ENCODE peak calls at places on chromosomes 6 and 20, in ten cellular contexts. One of them, this sample, is unnamed.

GRCh38 chr6:40477246-40478126 is 109.7 kb downstream of the LRFN2 start:
- DNase-seq in A549: no peak
- DNase-seq in stomach: no peak
- DNase-seq in sigmoid colon: no peak
- DNase-seq in transverse colon: peak; percentile 15
- DNase-seq in HepG2: no peak
- DNase-seq in H1: no peak
- DNase-seq in tibial nerve: no peak
- DNase-seq in ovary: no peak
- DNase-seq in GM12878: no peak
- DNase-seq in this sample: no peak

GRCh38 chr20:53712212-53712977 is 118.8 kb upstream of the ZNF217 start:
- DNase-seq in A549: no peak
- DNase-seq in stomach: no peak
- DNase-seq in sigmoid colon: no peak
- DNase-seq in transverse colon: no peak
- DNase-seq in HepG2: peak; percentile 31
- DNase-seq in H1: peak; percentile 57
- DNase-seq in tibial nerve: no peak
- DNase-seq in ovary: no peak
- DNase-seq in GM12878: no peak
- DNase-seq in this sample: no peak

GRCh38 chr6:152508477-152508876 is 128.7 kb downstream of the SYNE1 start:
- DNase-seq in A549: no peak
- DNase-seq in stomach: no peak
- DNase-seq in sigmoid colon: no peak
- DNase-seq in transverse colon: no peak
- DNase-seq in HepG2: no peak
- DNase-seq in H1: no peak
- DNase-seq in tibial nerve: no peak
- DNase-seq in ovary: no peak
- DNase-seq in GM12878: no peak
- DNase-seq in this sample: no peak

GRCh38 chr6:151063339-151063738 is 176.4 kb upstream of the AKAP12 start:
- DNase-seq in A549: no peak
- DNase-seq in stomach: no peak
- DNase-seq in sigmoid colon: no peak
- DNase-seq in transverse colon: no peak
- DNase-seq in HepG2: no peak
- DNase-seq in H1: no peak
- DNase-seq in tibial nerve: no peak
- DNase-seq in ovary: no peak
- DNase-seq in GM12878: no peak
- DNase-seq in this sample: no peak

GRCh38 chr6:167996424-167997199 is 859 bp upstream of the KIF25 start:
- DNase-seq in A549: no peak
- DNase-seq in stomach: no peak
- DNase-seq in sigmoid colon: no peak
- DNase-seq in transverse colon: no peak
- DNase-seq in HepG2: no peak
- DNase-seq in H1: peak; percentile 79
- DNase-seq in tibial nerve: no peak
- DNase-seq in ovary: no peak
- DNase-seq in GM12878: no peak
- DNase-seq in this sample: peak; percentile 67

GRCh38 chr20:63025534-63026331 is 19.0 kb upstream of the BHLHE23 start:
- DNase-seq in A549: no peak
- DNase-seq in stomach: no peak
- DNase-seq in sigmoid colon: no peak
- DNase-seq in transverse colon: no peak
- DNase-seq in HepG2: no peak
- DNase-seq in H1: no peak
- DNase-seq in tibial nerve: no peak
- DNase-seq in ovary: peak; percentile 60
- DNase-seq in GM12878: no peak
- DNase-seq in this sample: peak; percentile 78

GRCh38 chr20:3781153-3781910 is at the start of gene SPEF1:
- DNase-seq in A549: peak; percentile 100
- DNase-seq in stomach: peak; percentile 76
- DNase-seq in sigmoid colon: peak; percentile 92
- DNase-seq in transverse colon: peak; percentile 79
- DNase-seq in HepG2: peak; percentile 98
- DNase-seq in H1: peak; percentile 81
- DNase-seq in tibial nerve: peak; percentile 84
- DNase-seq in ovary: peak; percentile 73
- DNase-seq in GM12878: peak; percentile 33
- DNase-seq in this sample: peak; percentile 85

GRCh38 chr6:148565321-148565926 is 181.4 kb upstream of the UST start:
- DNase-seq in A549: no peak
- DNase-seq in stomach: no peak
- DNase-seq in sigmoid colon: no peak
- DNase-seq in transverse colon: no peak
- DNase-seq in HepG2: no peak
- DNase-seq in H1: no peak
- DNase-seq in tibial nerve: no peak
- DNase-seq in ovary: no peak
- DNase-seq in GM12878: no peak
- DNase-seq in this sample: no peak

GRCh38 chr20:19783966-19784401 is 25.9 kb downstream of the RIN2 start:
- DNase-seq in A549: no peak
- DNase-seq in stomach: peak; percentile 36
- DNase-seq in sigmoid colon: peak; percentile 57
- DNase-seq in transverse colon: no peak
- DNase-seq in HepG2: peak; percentile 49
- DNase-seq in H1: no peak
- DNase-seq in tibial nerve: no peak
- DNase-seq in ovary: no peak
- DNase-seq in GM12878: no peak
- DNase-seq in this sample: no peak

GRCh38 chr20:49291200-49291599 is 13.3 kb upstream of the ZNFX1 start:
- DNase-seq in A549: no peak
- DNase-seq in stomach: no peak
- DNase-seq in sigmoid colon: no peak
- DNase-seq in transverse colon: no peak
- DNase-seq in HepG2: no peak
- DNase-seq in H1: no peak
- DNase-seq in tibial nerve: no peak
- DNase-seq in ovary: no peak
- DNase-seq in GM12878: no peak
- DNase-seq in this sample: no peak

GRCh38 chr6:109478222-109478805 is 4.7 kb downstream of the ZBTB24 start:
- DNase-seq in A549: no peak
- DNase-seq in stomach: no peak
- DNase-seq in sigmoid colon: no peak
- DNase-seq in transverse colon: no peak
- DNase-seq in HepG2: no peak
- DNase-seq in H1: no peak
- DNase-seq in tibial nerve: no peak
- DNase-seq in ovary: no peak
- DNase-seq in GM12878: no peak
- DNase-seq in this sample: no peak

GRCh38 chr6:7993952-7994351 is 70.2 kb downstream of the BLOC1S5 start:
- DNase-seq in A549: no peak
- DNase-seq in stomach: no peak
- DNase-seq in sigmoid colon: no peak
- DNase-seq in transverse colon: no peak
- DNase-seq in HepG2: no peak
- DNase-seq in H1: no peak
- DNase-seq in tibial nerve: no peak
- DNase-seq in ovary: no peak
- DNase-seq in GM12878: no peak
- DNase-seq in this sample: no peak

GRCh38 chr6:28589952-28590340 is 64.3 kb downstream of the GPX5 start:
- DNase-seq in A549: no peak
- DNase-seq in stomach: no peak
- DNase-seq in sigmoid colon: no peak
- DNase-seq in transverse colon: no peak
- DNase-seq in HepG2: no peak
- DNase-seq in H1: peak; percentile 67
- DNase-seq in tibial nerve: no peak
- DNase-seq in ovary: peak; percentile 30
- DNase-seq in GM12878: no peak
- DNase-seq in this sample: peak; percentile 29

GRCh38 chr20:20412750-20413149 is 44.8 kb downstream of the INSM1 start:
- DNase-seq in A549: no peak
- DNase-seq in stomach: no peak
- DNase-seq in sigmoid colon: no peak
- DNase-seq in transverse colon: no peak
- DNase-seq in HepG2: no peak
- DNase-seq in H1: no peak
- DNase-seq in tibial nerve: no peak
- DNase-seq in ovary: no peak
- DNase-seq in GM12878: no peak
- DNase-seq in this sample: no peak

GRCh38 chr20:34637245-34638185 is 39.4 kb downstream of the PIGU start:
- DNase-seq in A549: no peak
- DNase-seq in stomach: no peak
- DNase-seq in sigmoid colon: peak; percentile 85
- DNase-seq in transverse colon: no peak
- DNase-seq in HepG2: peak; percentile 90
- DNase-seq in H1: no peak
- DNase-seq in tibial nerve: peak; percentile 74
- DNase-seq in ovary: no peak
- DNase-seq in GM12878: no peak
- DNase-seq in this sample: no peak

GRCh38 chr20:63163596-63164560 is 52.1 kb downstream of the YTHDF1 start:
- DNase-seq in A549: no peak
- DNase-seq in stomach: no peak
- DNase-seq in sigmoid colon: no peak
- DNase-seq in transverse colon: no peak
- DNase-seq in HepG2: no peak
- DNase-seq in H1: no peak
- DNase-seq in tibial nerve: no peak
- DNase-seq in ovary: no peak
- DNase-seq in GM12878: no peak
- DNase-seq in this sample: peak; percentile 42

GRCh38 chr20:50330504-50331313 is 140.1 kb downstream of the CEBPB start:
- DNase-seq in A549: no peak
- DNase-seq in stomach: no peak
- DNase-seq in sigmoid colon: peak; percentile 58
- DNase-seq in transverse colon: peak; percentile 41
- DNase-seq in HepG2: peak; percentile 79
- DNase-seq in H1: no peak
- DNase-seq in tibial nerve: no peak
- DNase-seq in ovary: peak; percentile 33
- DNase-seq in GM12878: no peak
- DNase-seq in this sample: no peak

GRCh38 chr6:116016846-116017545 is 43.7 kb downstream of the FRK start:
- DNase-seq in A549: no peak
- DNase-seq in stomach: no peak
- DNase-seq in sigmoid colon: no peak
- DNase-seq in transverse colon: no peak
- DNase-seq in HepG2: peak; percentile 56
- DNase-seq in H1: no peak
- DNase-seq in tibial nerve: no peak
- DNase-seq in ovary: no peak
- DNase-seq in GM12878: no peak
- DNase-seq in this sample: no peak
- TF ChIP-seq EP300 in A549: no peak
- TF ChIP-seq EP300 in stomach: no peak
- TF ChIP-seq EP300 in sigmoid colon: no peak
- TF ChIP-seq EP300 in transverse colon: no peak
- TF ChIP-seq EP300 in HepG2: peak; percentile 74
- TF ChIP-seq EP300 in H1: no peak
- TF ChIP-seq EP300 in tibial nerve: no peak
- TF ChIP-seq EP300 in ovary: no peak
- TF ChIP-seq EP300 in GM12878: no peak
- TF ChIP-seq EP300 in this sample: no peak

DNA sequence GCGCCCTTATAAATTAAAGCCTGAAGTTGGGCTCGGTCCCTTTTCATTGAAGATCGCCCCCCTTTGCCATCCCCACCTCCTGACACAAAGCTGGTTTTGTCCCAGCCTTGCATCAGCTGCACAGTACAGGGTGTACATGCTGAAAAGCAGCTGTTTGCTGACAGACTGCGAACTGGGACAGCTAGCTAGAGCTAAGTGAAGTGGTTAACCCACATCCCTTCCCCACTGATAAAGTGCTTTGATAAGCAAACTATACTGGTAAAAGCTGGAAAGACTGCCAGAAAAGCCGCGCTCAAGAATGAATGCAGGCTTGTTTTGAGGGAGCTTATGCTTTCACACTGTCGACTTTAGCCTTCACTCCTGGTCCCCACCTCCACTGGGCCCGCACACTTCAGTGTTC is 207.3 kb downstream of the GMDS start:
- DNase-seq in A549: no peak
- DNase-seq in stomach: peak; percentile 36
- DNase-seq in sigmoid colon: no peak
- DNase-seq in transverse colon: peak; percentile 14
- DNase-seq in HepG2: no peak
- DNase-seq in H1: no peak
- DNase-seq in tibial nerve: no peak
- DNase-seq in ovary: no peak
- DNase-seq in GM12878: no peak
- DNase-seq in this sample: no peak
- TF ChIP-seq EP300 in A549: no peak
- TF ChIP-seq EP300 in stomach: no peak
- TF ChIP-seq EP300 in sigmoid colon: no peak
- TF ChIP-seq EP300 in transverse colon: no peak
- TF ChIP-seq EP300 in HepG2: no peak
- TF ChIP-seq EP300 in H1: no peak
- TF ChIP-seq EP300 in tibial nerve: no peak
- TF ChIP-seq EP300 in ovary: no peak
- TF ChIP-seq EP300 in GM12878: no peak
- TF ChIP-seq EP300 in this sample: no peak

GRCh38 chr20:8994045-8994444 is 74.8 kb upstream of the PLCB4 start:
- DNase-seq in A549: no peak
- DNase-seq in stomach: no peak
- DNase-seq in sigmoid colon: no peak
- DNase-seq in transverse colon: no peak
- DNase-seq in HepG2: no peak
- DNase-seq in H1: no peak
- DNase-seq in tibial nerve: no peak
- DNase-seq in ovary: no peak
- DNase-seq in GM12878: no peak
- DNase-seq in this sample: no peak

GRCh38 chr20:8997720-8998119 is 71.2 kb upstream of the PLCB4 start:
- DNase-seq in A549: no peak
- DNase-seq in stomach: no peak
- DNase-seq in sigmoid colon: no peak
- DNase-seq in transverse colon: no peak
- DNase-seq in HepG2: no peak
- DNase-seq in H1: no peak
- DNase-seq in tibial nerve: no peak
- DNase-seq in ovary: no peak
- DNase-seq in GM12878: no peak
- DNase-seq in this sample: no peak

GRCh38 chr20:8996817-8997512 is 71.9 kb upstream of the PLCB4 start:
- DNase-seq in A549: no peak
- DNase-seq in stomach: no peak
- DNase-seq in sigmoid colon: no peak
- DNase-seq in transverse colon: no peak
- DNase-seq in HepG2: no peak
- DNase-seq in H1: no peak
- DNase-seq in tibial nerve: no peak
- DNase-seq in ovary: no peak
- DNase-seq in GM12878: no peak
- DNase-seq in this sample: no peak
- TF ChIP-seq EP300 in A549: no peak
- TF ChIP-seq EP300 in stomach: no peak
- TF ChIP-seq EP300 in sigmoid colon: no peak
- TF ChIP-seq EP300 in transverse colon: no peak
- TF ChIP-seq EP300 in HepG2: no peak
- TF ChIP-seq EP300 in H1: no peak
- TF ChIP-seq EP300 in tibial nerve: no peak
- TF ChIP-seq EP300 in ovary: no peak
- TF ChIP-seq EP300 in GM12878: no peak
- TF ChIP-seq EP300 in this sample: no peak

GRCh38 chr20:47196091-47197081 is 160.1 kb downstream of the ZMYND8 start:
- DNase-seq in A549: peak; percentile 69
- DNase-seq in stomach: peak; percentile 81
- DNase-seq in sigmoid colon: peak; percentile 78
- DNase-seq in transverse colon: peak; percentile 81
- DNase-seq in HepG2: peak; percentile 70
- DNase-seq in H1: peak; percentile 95
- DNase-seq in tibial nerve: peak; percentile 65
- DNase-seq in ovary: peak; percentile 81
- DNase-seq in GM12878: peak; percentile 19
- DNase-seq in this sample: peak; percentile 92
- TF ChIP-seq EP300 in A549: no peak
- TF ChIP-seq EP300 in stomach: no peak
- TF ChIP-seq EP300 in sigmoid colon: no peak
- TF ChIP-seq EP300 in transverse colon: no peak
- TF ChIP-seq EP300 in HepG2: no peak
- TF ChIP-seq EP300 in H1: no peak
- TF ChIP-seq EP300 in tibial nerve: peak; percentile 25
- TF ChIP-seq EP300 in ovary: no peak
- TF ChIP-seq EP300 in GM12878: no peak
- TF ChIP-seq EP300 in this sample: no peak